ENCODE peak calls at places on chromosomes 16 and 17, in seven cellular contexts. N, M, C, B, E, H and S are unnamed samples.

GRCh38 chr17:18179804-18180203 is 3.8 kb upstream of the ALKBH5 start:
- DNase-seq in N (no peak), M (no peak), C (no peak), B (no peak), E (no peak), H (no peak), S (no peak)

GRCh38 chr16:89108412-89108811 is 14.8 kb downstream of the ACSF3 start:
- DNase-seq in N (no peak), M (no peak), C (no peak), B (no peak), E (no peak), H (no peak), S (no peak)

GRCh38 chr17:80257716-80258213 is 2.9 kb upstream of the RNF213 start:
- DNase-seq in N (peak), M (no peak), C (no peak), B (no peak), E (no peak), H (no peak), S (no peak)

GRCh38 chr16:6955303-6955702 is 377.3 kb upstream of the RBFOX1 start:
- DNase-seq in N (no peak), M (no peak), C (no peak), B (no peak), E (no peak), H (no peak), S (no peak)

GRCh38 chr17:8956521-8956920 is 9.0 kb downstream of the PIK3R5 start:
- DNase-seq in N (no peak), M (no peak), C (no peak), B (no peak), E (no peak), H (no peak), S (no peak)

GRCh38 chr17:72682597-72682996 is 409.9 kb downstream of the SLC39A11 start:
- DNase-seq in N (no peak), M (no peak), C (no peak), B (no peak), E (no peak), H (no peak), S (no peak)

GRCh38 chr16:84851192-84852127 is 31.7 kb downstream of the CRISPLD2 start:
- DNase-seq in N (no peak), M (no peak), C (peak), B (peak), E (peak), H (no peak), S (no peak)

GRCh38 chr17:42131232-42131631 is 8.6 kb downstream of the HSPB9 start:
- DNase-seq in N (no peak), M (no peak), C (no peak), B (no peak), E (no peak), H (no peak), S (no peak)

GRCh38 chr16:11521019-11521418 is 65.7 kb downstream of the LITAF start:
- DNase-seq in N (no peak), M (no peak), C (no peak), B (no peak), E (no peak), H (no peak), S (no peak)

GRCh38 chr17:74190154-74190553 is 13.3 kb upstream of the RPL38 start:
- DNase-seq in N (no peak), M (no peak), C (peak), B (no peak), E (peak), H (no peak), S (no peak)

GRCh38 chr17:27873746-27874145 is 19.4 kb downstream of the LYRM9 start:
- DNase-seq in N (no peak), M (no peak), C (peak), B (peak), E (no peak), H (peak), S (no peak)

GRCh38 chr16:83227336-83227735 is 580.4 kb upstream of the HSBP1 start:
- DNase-seq in N (no peak), M (no peak), C (no peak), B (no peak), E (no peak), H (no peak), S (no peak)

GRCh38 chr16:14155572-14156213 is 84.6 kb downstream of the MRTFB start:
- DNase-seq in N (no peak), M (no peak), C (no peak), B (no peak), E (no peak), H (no peak), S (no peak)

GRCh38 chr17:66494023-66494803 is 191.8 kb downstream of the PRKCA start:
- DNase-seq in N (no peak), M (no peak), C (peak), B (no peak), E (no peak), H (no peak), S (no peak)

GRCh38 chr17:41919840-41920579 is 1.3 kb upstream of the ACLY start:
- DNase-seq in N (peak), M (no peak), C (peak), B (no peak), E (peak), H (no peak), S (no peak)

GRCh38 chr17:82424001-82424862 is 5.8 kb upstream of the OGFOD3 start:
- DNase-seq in N (peak), M (peak), C (peak), B (no peak), E (peak), H (no peak), S (no peak)

GRCh38 chr17:36936455-36936934 is 780 bp upstream of the LHX1 start:
- DNase-seq in N (no peak), M (no peak), C (no peak), B (no peak), E (peak), H (no peak), S (no peak)

GRCh38 chr17:50904522-50905459 is 38.6 kb upstream of the TOB1 start:
- DNase-seq in N (peak), M (no peak), C (peak), B (peak), E (peak), H (peak), S (no peak)

GRCh38 chr16:28616636-28617035 is 6.8 kb upstream of the SULT1A1 start:
- DNase-seq in N (no peak), M (no peak), C (no peak), B (peak), E (no peak), H (no peak), S (no peak)

GRCh38 chr17:4693416-4693815 is 10.5 kb downstream of the PELP1 start:
- DNase-seq in N (no peak), M (no peak), C (no peak), B (no peak), E (no peak), H (no peak), S (no peak)

GRCh38 chr16:67655363-67655762 is 4.7 kb downstream of the ACD start:
- DNase-seq in N (no peak), M (no peak), C (no peak), B (no peak), E (no peak), H (no peak), S (no peak)

GRCh38 chr17:80961931-80962330 is 29.7 kb upstream of the CHMP6 start:
- DNase-seq in N (no peak), M (no peak), C (no peak), B (no peak), E (no peak), H (no peak), S (no peak)

GRCh38 chr17:8131844-8132441 is 8.0 kb upstream of the HES7 start:
- DNase-seq in N (no peak), M (no peak), C (no peak), B (no peak), E (no peak), H (no peak), S (no peak)

GRCh38 chr17:13244511-13244910 is 226.7 kb upstream of the ELAC2 start:
- DNase-seq in N (no peak), M (no peak), C (peak), B (no peak), E (no peak), H (no peak), S (no peak)

GRCh38 chr16:2779978-2780898 is 3.2 kb upstream of the ELOB start:
- DNase-seq in N (no peak), M (no peak), C (no peak), B (no peak), E (no peak), H (no peak), S (peak)

GRCh38 chr17:8732406-8733065 is 12.1 kb downstream of the CCDC42 start:
- DNase-seq in N (no peak), M (no peak), C (peak), B (no peak), E (no peak), H (no peak), S (no peak)

DNA sequence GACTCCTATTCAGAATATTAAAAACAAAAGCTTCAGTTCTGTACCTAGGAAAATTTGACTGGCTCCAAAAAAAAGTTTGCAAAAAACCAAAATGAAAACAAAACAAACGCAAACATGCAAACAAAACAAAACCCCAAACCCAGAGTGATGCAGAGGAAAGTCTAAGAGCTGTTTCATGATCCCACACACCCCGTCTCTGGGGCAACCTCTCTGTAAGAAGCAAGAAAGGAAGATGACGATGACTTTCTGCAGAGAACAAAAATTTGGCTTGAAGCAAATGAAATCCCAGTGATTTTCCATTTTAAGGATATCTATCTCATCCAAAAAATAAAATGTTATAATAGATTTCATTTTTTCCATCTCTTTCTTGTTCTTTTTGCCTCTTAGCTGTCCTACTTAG is 181.1 kb downstream of the XYLT1 start:
- DNase-seq in N (no peak), M (no peak), C (peak), B (no peak), E (no peak), H (no peak), S (no peak)
- TF ChIP-seq CTCF in N (no peak), M (no peak), C (no peak), B (no peak), E (no peak), H (no peak), S (no peak)

GRCh38 chr17:11797803-11798202 is 199.5 kb downstream of the ZNF18 start:
- DNase-seq in N (no peak), M (no peak), C (no peak), B (no peak), E (no peak), H (no peak), S (no peak)
- TF ChIP-seq CTCF in N (no peak), M (no peak), C (no peak), B (no peak), E (no peak), H (no peak), S (no peak)

GRCh38 chr17:43856141-43856540 is 9.2 kb downstream of the CD300LG start:
- DNase-seq in N (no peak), M (no peak), C (no peak), B (no peak), E (no peak), H (no peak), S (no peak)
- TF ChIP-seq CTCF in N (no peak), M (no peak), C (no peak), B (no peak), E (no peak), H (no peak), S (no peak)

GRCh38 chr17:57627591-57627990 is 117.5 kb downstream of the CCDC182 start:
- DNase-seq in N (no peak), M (no peak), C (no peak), B (no peak), E (no peak), H (no peak), S (no peak)

GRCh38 chr17:57629470-57629869 is 115.6 kb downstream of the CCDC182 start:
- DNase-seq in N (no peak), M (no peak), C (peak), B (no peak), E (no peak), H (no peak), S (no peak)

GRCh38 chr17:57630736-57631135 is 114.4 kb downstream of the CCDC182 start:
- DNase-seq in N (no peak), M (no peak), C (no peak), B (no peak), E (no peak), H (no peak), S (no peak)

GRCh38 chr17:57628421-57628820 is 116.7 kb downstream of the CCDC182 start:
- DNase-seq in N (no peak), M (no peak), C (no peak), B (no peak), E (no peak), H (no peak), S (no peak)

DNA sequence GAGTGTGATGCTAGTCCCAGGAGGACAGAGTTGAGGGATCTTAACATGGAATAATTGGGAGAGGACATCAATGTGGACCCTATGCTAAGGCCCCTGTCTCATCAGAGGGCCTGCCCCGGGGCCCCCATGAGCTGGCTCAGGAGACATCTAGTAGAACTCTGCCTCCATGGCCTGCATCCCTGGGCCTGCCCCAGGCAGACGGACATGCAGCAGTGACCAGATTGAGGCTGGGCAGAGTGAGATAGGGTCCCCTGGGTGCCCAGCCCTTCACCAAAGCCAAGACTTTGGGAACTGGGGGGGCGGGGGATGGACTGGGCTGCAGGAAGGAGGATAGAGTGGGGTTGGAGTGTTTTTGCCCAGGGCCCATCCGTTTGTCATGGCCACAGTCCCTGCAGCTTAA is 115.2 kb downstream of the CCDC182 start:
- DNase-seq in N (no peak), M (no peak), C (no peak), B (no peak), E (no peak), H (no peak), S (no peak)
- TF ChIP-seq CTCF in N (no peak), M (no peak), C (no peak), B (no peak), E (no peak), H (no peak), S (no peak)

DNA sequence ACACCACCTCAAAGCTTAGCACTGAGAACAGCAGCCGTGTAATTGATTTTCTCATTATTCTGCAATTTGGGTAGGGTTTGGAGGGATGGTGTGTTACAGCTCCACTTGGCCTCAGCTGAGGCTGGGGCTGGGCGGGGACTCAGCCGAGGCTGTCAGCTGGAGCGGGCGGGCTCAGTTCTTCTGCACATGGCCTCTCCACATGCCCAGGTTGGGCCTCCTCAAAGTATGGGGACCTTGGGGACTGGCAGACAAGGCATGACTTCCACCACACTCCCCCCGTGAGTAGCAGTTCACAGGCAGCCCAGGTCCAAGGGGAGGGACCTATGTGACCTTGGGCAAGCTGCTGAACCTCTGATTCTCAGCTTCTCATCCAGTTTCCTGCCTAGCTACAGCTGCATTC is 171.5 kb downstream of the IRF8 start:
- DNase-seq in N (no peak), M (no peak), C (no peak), B (no peak), E (no peak), H (no peak), S (no peak)
- TF ChIP-seq CTCF in N (no peak), M (no peak), C (no peak), B (no peak), E (no peak), H (no peak), S (no peak)

DNA sequence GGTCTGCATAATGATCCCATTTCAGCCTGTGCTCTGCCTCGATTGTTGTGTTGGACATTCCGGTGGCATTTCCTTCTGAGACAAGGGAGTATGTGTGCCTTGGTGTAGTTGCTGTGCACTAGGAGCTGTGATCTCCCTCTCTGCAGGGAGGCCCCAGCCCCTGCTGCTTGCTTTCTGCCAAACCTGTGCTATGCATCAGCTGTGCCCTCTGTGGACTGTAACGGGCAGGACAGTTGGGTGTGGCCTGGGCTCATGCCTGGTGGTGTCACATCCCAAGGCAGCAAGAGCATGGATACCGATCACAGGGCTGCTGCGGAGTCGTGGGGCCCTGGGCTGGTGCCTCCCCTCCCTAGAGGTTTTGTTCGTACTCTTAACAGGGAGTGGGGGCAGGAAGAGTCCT is 3.8 kb upstream of the JPT2 start:
- DNase-seq in N (no peak), M (no peak), C (no peak), B (no peak), E (no peak), H (no peak), S (no peak)
- TF ChIP-seq CTCF in N (no peak), M (no peak), C (no peak), B (no peak), E (no peak), H (no peak), S (no peak)